ENCODE peak calls at places on chromosomes 13 and 19, in eight cellular contexts. T, U, M, A, N, S, F and P are unnamed samples.

GRCh38 chr13:113862191-113862765 is 1.6 kb downstream of the GAS6 start:
- DNase-seq in U (no peak), S (no peak), A (no peak), F (no peak), M (no peak), T (no peak), N (no peak), P (no peak)

GRCh38 chr13:27257233-27257568 is 5.8 kb downstream of the RPL21 start:
- DNase-seq in N (no peak), A (no peak), U (no peak), M (no peak), S (no peak), T (no peak), F (no peak), P (no peak)

GRCh38 chr13:77022341-77022740 is 4.6 kb downstream of the FBXL3 start:
- DNase-seq in F (peak; percentile 42), S (no peak), N (no peak), T (no peak), M (no peak), A (no peak), U (no peak), P (no peak)

GRCh38 chr19:7687177-7687576 is 6.5 kb downstream of the TRAPPC5 start:
- DNase-seq in S (no peak), F (no peak), N (no peak), M (no peak), A (no peak), T (no peak), U (no peak), P (no peak)

GRCh38 chr13:27005556-27005955 is 166.1 kb downstream of the USP12 start:
- DNase-seq in F (no peak), N (no peak), S (peak; percentile 45), U (no peak), T (no peak), M (no peak), A (no peak), P (no peak)

GRCh38 chr13:20582026-20582425 is 15.1 kb downstream of the IFT88 start:
- DNase-seq in N (no peak), M (no peak), A (no peak), F (no peak), U (no peak), T (no peak), S (no peak), P (no peak)

GRCh38 chr13:99281811-99282263 is 23.7 kb upstream of the GPR18 start:
- DNase-seq in A (peak; percentile 54), S (no peak), F (no peak), T (no peak), U (no peak), M (peak; percentile 30), N (no peak), P (no peak)

GRCh38 chr13:92547256-92547655 is 679.4 kb upstream of the GPC6 start:
- DNase-seq in U (no peak), T (no peak), A (no peak), M (no peak), F (peak; percentile 8), S (no peak), N (no peak), P (no peak)

GRCh38 chr13:24995225-24995804 is 100.6 kb upstream of the PABPC3 start:
- DNase-seq in N (no peak), U (peak; percentile 47), M (no peak), A (peak; percentile 39), F (peak; percentile 91), S (peak; percentile 86), T (peak; percentile 67), P (peak; percentile 83)

GRCh38 chr19:48085077-48085476 is 25.5 kb downstream of the PLA2G4C start:
- DNase-seq in N (no peak), T (no peak), F (no peak), S (no peak), M (no peak), A (no peak), U (no peak), P (no peak)

GRCh38 chr13:49821216-49821820 is 28.8 kb upstream of the KPNA3 start:
- DNase-seq in A (no peak), F (no peak), T (no peak), U (no peak), S (no peak), N (no peak), M (no peak), P (no peak)

GRCh38 chr19:43784251-43784980 is 3.6 kb upstream of the KCNN4 start:
- DNase-seq in M (peak; percentile 33), U (peak; percentile 60), N (no peak), F (peak; percentile 86), S (no peak), A (peak; percentile 58), T (no peak), P (peak; percentile 68)

GRCh38 chr13:26011996-26012688 is 39.7 kb downstream of the SHISA2 start:
- DNase-seq in T (no peak), M (no peak), U (peak; percentile 22), N (no peak), S (no peak), A (peak; percentile 60), F (no peak), P (no peak)

GRCh38 chr13:25876256-25876655 is 175.6 kb downstream of the SHISA2 start:
- DNase-seq in A (no peak), N (no peak), F (no peak), T (no peak), U (no peak), S (no peak), M (no peak), P (no peak)

GRCh38 chr13:29065142-29065541 is 245.0 kb downstream of the MTUS2 start:
- DNase-seq in S (no peak), U (no peak), T (no peak), F (no peak), A (no peak), M (no peak), N (no peak), P (no peak)

GRCh38 chr19:19261350-19262189 is 11.5 kb downstream of the TM6SF2 start:
- DNase-seq in F (no peak), T (no peak), U (no peak), S (no peak), M (no peak), A (no peak), N (no peak), P (no peak)

GRCh38 chr13:103156346-103156998 is 90.3 kb upstream of the SLC10A2 start:
- DNase-seq in M (no peak), S (no peak), T (no peak), F (no peak), N (no peak), A (no peak), U (no peak), P (no peak)

GRCh38 chr13:91232716-91233115 is 114.8 kb upstream of the MIR17HG start:
- DNase-seq in T (no peak), F (no peak), N (no peak), S (no peak), A (no peak), U (no peak), M (no peak), P (no peak)